ENCODE peak calls at places on chromosomes 7 and 10, in six cellular contexts. O, J, E, T, F and W are unnamed samples.

GRCh38 chr10:49115015-49115795 is at the start of gene VSTM4:
- DNase-seq in O (no peak), J (peak; percentile 46), E (no peak), T (no peak), F (peak; percentile 56), W (no peak)

GRCh38 chr7:138204285-138204988 is 128.2 kb downstream of the AKR1D1 start:
- DNase-seq in O (no peak), J (no peak), E (no peak), T (peak; percentile 5), F (no peak), W (no peak)

GRCh38 chr7:112573302-112574039 is 92.7 kb downstream of the LSMEM1 start:
- DNase-seq in O (no peak), J (no peak), E (peak; percentile 10), T (no peak), F (no peak), W (no peak)

GRCh38 chr10:5511231-5511884 is 12.0 kb upstream of the CALML5 start:
- DNase-seq in O (no peak), J (no peak), E (no peak), T (no peak), F (no peak), W (no peak)

GRCh38 chr10:17009228-17009700 is 120.3 kb downstream of the CUBN start:
- DNase-seq in O (no peak), J (no peak), E (no peak), T (no peak), F (peak; percentile 89), W (peak; percentile 50)

GRCh38 chr10:112227331-112227961 is 43.9 kb upstream of the GPAM start:
- DNase-seq in O (no peak), J (no peak), E (no peak), T (no peak), F (peak; percentile 79), W (peak; percentile 24)

GRCh38 chr7:104986623-104987259 is 27.3 kb upstream of the KMT2E start:
- DNase-seq in O (no peak), J (no peak), E (no peak), T (no peak), F (no peak), W (no peak)

GRCh38 chr7:12025246-12025645 is 185.8 kb upstream of the TMEM106B start:
- DNase-seq in O (no peak), J (no peak), E (no peak), T (no peak), F (no peak), W (no peak)

GRCh38 chr7:97959046-97959445 is 30.9 kb downstream of the OCM2 start:
- DNase-seq in O (no peak), J (no peak), E (no peak), T (no peak), F (no peak), W (no peak)

GRCh38 chr7:152663101-152663740 is 12.7 kb downstream of the XRCC2 start:
- DNase-seq in O (no peak), J (no peak), E (no peak), T (no peak), F (no peak), W (no peak)

GRCh38 chr10:27252267-27253000 is 11.8 kb upstream of the ACBD5 start:
- DNase-seq in O (peak; percentile 84), J (peak; percentile 10), E (no peak), T (peak; percentile 9), F (peak; percentile 48), W (no peak)

GRCh38 chr7:44291733-44292395 is 33.5 kb downstream of the CAMK2B start:
- DNase-seq in O (no peak), J (no peak), E (no peak), T (no peak), F (no peak), W (no peak)

GRCh38 chr7:151425670-151426075 is 14.3 kb downstream of the CRYGN start:
- DNase-seq in O (no peak), J (no peak), E (no peak), T (no peak), F (peak; percentile 65), W (no peak)

GRCh38 chr7:29194594-29195417 is at the start of gene CHN2:
- DNase-seq in O (peak; percentile 16), J (peak; percentile 63), E (no peak), T (peak; percentile 62), F (peak; percentile 26), W (no peak)

GRCh38 chr7:151851160-151851751 is 25.7 kb downstream of the PRKAG2 start:
- DNase-seq in O (no peak), J (no peak), E (no peak), T (no peak), F (no peak), W (no peak)

GRCh38 chr10:14032406-14032998 is 298.2 kb downstream of the FRMD4A start:
- DNase-seq in O (no peak), J (no peak), E (no peak), T (no peak), F (no peak), W (no peak)

GRCh38 chr7:20217193-20217948 is at the start of gene MACC1:
- DNase-seq in O (no peak), J (no peak), E (peak; percentile 60), T (peak; percentile 55), F (no peak), W (no peak)

GRCh38 chr10:105742184-105742583 is 1101.1 kb downstream of the SORCS3 start:
- DNase-seq in O (no peak), J (no peak), E (no peak), T (no peak), F (no peak), W (no peak)

GRCh38 chr7:17274551-17275245 is 23.8 kb upstream of the AHR start:
- DNase-seq in O (no peak), J (no peak), E (peak; percentile 80), T (no peak), F (peak; percentile 80), W (peak; percentile 92)

GRCh38 chr10:84783386-84783785 is 455.0 kb downstream of the CCSER2 start:
- DNase-seq in O (no peak), J (peak; percentile 26), E (peak; percentile 49), T (peak; percentile 29), F (peak; percentile 7), W (no peak)

GRCh38 chr7:75986147-75986781 is 8.1 kb downstream of the TMEM120A start:
- DNase-seq in O (no peak), J (no peak), E (no peak), T (no peak), F (no peak), W (no peak)

GRCh38 chr10:18140957-18141888 is 999 bp downstream of the CACNB2 start:
- DNase-seq in O (no peak), J (peak; percentile 45), E (no peak), T (no peak), F (no peak), W (no peak)

GRCh38 chr10:125534515-125534914 is 148.4 kb downstream of the TEX36 start:
- DNase-seq in O (no peak), J (no peak), E (no peak), T (no peak), F (no peak), W (no peak)

GRCh38 chr7:138657854-138658386 is 43.2 kb downstream of the SVOPL start:
- DNase-seq in O (no peak), J (no peak), E (no peak), T (no peak), F (no peak), W (no peak)

GRCh38 chr10:58754419-58755180 is 241.9 kb downstream of the BICC1 start:
- DNase-seq in O (no peak), J (no peak), E (no peak), T (no peak), F (no peak), W (no peak)

GRCh38 chr7:47836513-47837202 is 111.6 kb downstream of the PKD1L1 start:
- DNase-seq in O (no peak), J (no peak), E (no peak), T (no peak), F (no peak), W (no peak)